ENCODE peak calls at places on chromosomes 2 and 18, in four cellular contexts. M is cardiac fibroblast, D is RCC 7860, C is fibroblast of lung. F is an unnamed sample.

GRCh38 chr2:17851731-17852585 is 26.5 kb upstream of the KCNS3 start:
- DNase-seq in M (peak), D (peak), C (peak), F (peak)

GRCh38 chr2:36663851-36664715 is 32.4 kb upstream of the VIT start:
- DNase-seq in C (peak), M (peak), D (peak), F (peak)

GRCh38 chr2:52386433-52386832 is 1354.5 kb upstream of the NRXN1 start:
- DNase-seq in D (no peak), M (no peak), C (no peak), F (no peak)

GRCh38 chr18:34801769-34802168 is 91.7 kb downstream of the DTNA start:
- DNase-seq in M (peak), D (no peak), C (peak), F (peak)

GRCh38 chr2:85769987-85770362 is 16.2 kb downstream of the ATOH8 start:
- DNase-seq in C (no peak), D (no peak), M (no peak), F (no peak)

GRCh38 chr2:121476714-121477113 is 54.0 kb upstream of the RNU4ATAC start:
- DNase-seq in C (peak), D (no peak), M (no peak), F (no peak)

GRCh38 chr2:172172513-172173217 is 70.0 kb upstream of the DLX2 start:
- DNase-seq in M (peak), C (peak), D (peak), F (peak)

GRCh38 chr2:100580474-100581264 is 17.9 kb downstream of the PDCL3 start:
- DNase-seq in M (peak), C (no peak), D (no peak), F (no peak)

GRCh38 chr2:160512484-160512883 is 18.9 kb upstream of the RBMS1 start:
- DNase-seq in C (no peak), M (no peak), D (no peak), F (no peak)

GRCh38 chr2:220228310-220229006 is 601.0 kb downstream of the SLC4A3 start:
- DNase-seq in M (peak), D (peak), C (peak), F (peak)

GRCh38 chr2:231427116-231427515 is 31.6 kb downstream of the B3GNT7 start:
- DNase-seq in C (no peak), D (no peak), M (no peak), F (no peak)

GRCh38 chr2:62593825-62594224 is 87.8 kb upstream of the TMEM17 start:
- DNase-seq in M (no peak), D (no peak), C (no peak), F (no peak)

GRCh38 chr18:62999392-62999791 is 284.1 kb downstream of the PHLPP1 start:
- DNase-seq in M (peak), C (peak), D (no peak), F (no peak)

GRCh38 chr18:44961288-44961687 is 280.6 kb downstream of the SETBP1 start:
- DNase-seq in M (no peak), C (no peak), D (no peak), F (no peak)

GRCh38 chr2:44943693-44944101 is 2.2 kb downstream of the SIX3 start:
- DNase-seq in M (no peak), C (no peak), D (no peak), F (no peak)

GRCh38 chr2:168912466-168913170 is 11.5 kb downstream of the G6PC2 start:
- DNase-seq in M (peak), D (no peak), C (peak), F (no peak)

GRCh38 chr2:148172131-148172753 is 151.4 kb downstream of the MBD5 start:
- DNase-seq in C (no peak), D (no peak), M (no peak), F (no peak)

GRCh38 chr2:135831180-135831812 is 5.7 kb downstream of the LCT start:
- DNase-seq in D (no peak), M (no peak), C (no peak), F (no peak)

GRCh38 chr2:200156140-200156858 is 150.2 kb upstream of the SPATS2L start:
- DNase-seq in M (peak), D (peak), C (peak), F (peak)

GRCh38 chr2:112776113-112776512 is 8.2 kb downstream of the IL1A start:
- DNase-seq in D (no peak), C (no peak), M (no peak), F (no peak)

GRCh38 chr2:69466728-69467127 is 29.5 kb upstream of the NFU1 start:
- DNase-seq in M (peak), C (peak), D (no peak), F (no peak)

GRCh38 chr18:658947-659533 is 1.6 kb downstream of the TYMS start:
- DNase-seq in C (no peak), D (no peak), M (no peak), F (no peak)

GRCh38 chr2:18265614-18266013 is 294.8 kb downstream of the RDH14 start:
- DNase-seq in M (no peak), D (no peak), C (no peak), F (no peak)

GRCh38 chr2:101230541-101230993 is 22.1 kb upstream of the CNOT11 start:
- DNase-seq in C (peak), D (peak), M (peak), F (no peak)

GRCh38 chr2:317501-318424 is 29.9 kb upstream of the ALKAL2 start:
- DNase-seq in C (peak), D (peak), M (peak), F (peak)

GRCh38 chr2:149080964-149081363 is 42.5 kb downstream of the LYPD6B start:
- DNase-seq in C (no peak), D (no peak), M (no peak), F (no peak)

GRCh38 chr2:221503965-221504364 is 68.1 kb downstream of the EPHA4 start:
- DNase-seq in D (no peak), M (no peak), C (no peak), F (no peak)